ENCODE peak calls at places on chromosomes 5 and 9, in ten cellular contexts. X is lung; L is GM23248; O is adrenal gland; J is upper lobe of right lung; I is testis; M is CD8-positive, alpha-beta memory T cell; T is A673; C is BE2C; Z is fibroblast of lung. Q is an unnamed sample.

GRCh38 chr5:52269395-52269794 is 518.3 kb upstream of the ITGA1 start:
- DNase-seq in X (no peak), L (no peak), O (no peak), J (no peak), I (no peak), M (no peak), T (peak; percentile 60), C (no peak), Z (no peak), Q (peak; percentile 12)

GRCh38 chr5:1203968-1204692 is 2.7 kb downstream of the SLC6A19 start:
- DNase-seq in X (no peak), L (no peak), O (no peak), J (no peak), I (no peak), M (no peak), T (no peak), C (no peak), Z (no peak), Q (no peak)

GRCh38 chr5:77376624-77377023 is 115.5 kb downstream of the WDR41 start:
- DNase-seq in X (no peak), L (no peak), O (no peak), J (no peak), I (no peak), M (no peak), T (no peak), C (no peak), Z (no peak), Q (peak; percentile 53)

GRCh38 chr5:156631005-156631404 is 219.1 kb upstream of the PPP1R2B start:
- DNase-seq in X (no peak), L (no peak), O (no peak), J (no peak), I (no peak), M (no peak), T (no peak), C (no peak), Z (no peak), Q (no peak)

GRCh38 chr5:84259221-84260045 is 125.2 kb downstream of the EDIL3 start:
- DNase-seq in X (no peak), L (no peak), O (no peak), J (no peak), I (no peak), M (no peak), T (no peak), C (peak; percentile 35), Z (no peak), Q (no peak)

GRCh38 chr9:37943329-37944265 is 39.7 kb upstream of the SLC25A51 start:
- DNase-seq in X (peak; percentile 66), L (peak; percentile 93), O (peak; percentile 63), J (no peak), I (no peak), M (no peak), T (peak; percentile 32), C (peak; percentile 59), Z (peak; percentile 90), Q (no peak)

GRCh38 chr9:133103183-133103986 is 17.7 kb downstream of the RALGDS start:
- DNase-seq in X (peak; percentile 74), L (peak; percentile 45), O (peak; percentile 66), J (peak; percentile 84), I (peak; percentile 71), M (peak; percentile 40), T (peak; percentile 26), C (peak; percentile 67), Z (peak; percentile 32), Q (peak; percentile 62)

GRCh38 chr9:87267701-87268100 is 230.0 kb upstream of the DAPK1 start:
- DNase-seq in X (no peak), L (peak; percentile 91), O (no peak), J (no peak), I (no peak), M (no peak), T (no peak), C (no peak), Z (no peak), Q (no peak)

GRCh38 chr9:69147041-69147834 is 26.8 kb upstream of the TJP2 start:
- DNase-seq in X (no peak), L (no peak), O (no peak), J (no peak), I (no peak), M (no peak), T (no peak), C (no peak), Z (no peak), Q (no peak)

GRCh38 chr9:121073038-121073437 is 1.7 kb upstream of the CNTRL start:
- DNase-seq in X (peak; percentile 72), L (peak; percentile 85), O (peak; percentile 51), J (no peak), I (peak; percentile 52), M (no peak), T (peak; percentile 91), C (no peak), Z (peak; percentile 89), Q (no peak)

GRCh38 chr9:75184471-75184870 is 96.2 kb downstream of the OSTF1 start:
- DNase-seq in X (no peak), L (peak; percentile 14), O (no peak), J (no peak), I (no peak), M (no peak), T (no peak), C (no peak), Z (no peak), Q (no peak)

GRCh38 chr5:107289030-107289714 is 381.6 kb downstream of the EFNA5 start:
- DNase-seq in X (no peak), L (no peak), O (no peak), J (no peak), I (no peak), M (no peak), T (no peak), C (no peak), Z (no peak), Q (no peak)

GRCh38 chr9:98031935-98032334 is 24.6 kb upstream of the NANS start:
- DNase-seq in X (no peak), L (peak; percentile 70), O (no peak), J (no peak), I (no peak), M (no peak), T (no peak), C (no peak), Z (peak; percentile 64), Q (no peak)

GRCh38 chr9:110650991-110651411 is 17.6 kb upstream of the MUSK start:
- DNase-seq in X (no peak), L (peak; percentile 96), O (no peak), J (no peak), I (no peak), M (no peak), T (no peak), C (no peak), Z (peak; percentile 97), Q (no peak)

DNA sequence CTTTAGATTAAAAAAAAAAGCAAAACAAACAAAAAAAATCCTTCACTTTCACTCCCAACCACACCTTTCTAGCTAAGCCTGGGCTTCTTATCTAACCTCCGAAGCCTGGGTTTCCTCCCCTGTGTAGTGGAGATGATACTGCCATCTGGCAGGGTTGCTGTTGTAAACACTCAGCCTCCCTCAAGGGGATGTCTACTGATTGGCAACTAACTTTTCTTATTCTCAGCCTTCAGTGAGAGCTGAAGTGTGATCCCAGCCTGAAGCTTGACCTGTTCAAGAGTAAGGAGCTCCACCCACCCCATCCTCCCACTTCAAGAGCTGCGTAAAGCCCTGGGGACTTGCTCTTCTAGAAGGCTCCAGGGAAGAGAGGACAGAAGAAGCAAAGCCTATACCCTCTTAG is 21.5 kb upstream of the WWC1 start:
- DNase-seq in X (no peak), L (no peak), O (no peak), J (no peak), I (no peak), M (no peak), T (no peak), C (no peak), Z (peak; percentile 3), Q (no peak)
- H3K4me3 ChIP-seq in X (no peak overlapping the region), L (peak overlapping the region; percentile 64), O (no peak overlapping the region), J (no peak overlapping the region), I (no peak overlapping the region), M (no peak overlapping the region), T (no peak overlapping the region), C (no peak overlapping the region), Z (no peak overlapping the region), Q (no peak overlapping the region)

DNA sequence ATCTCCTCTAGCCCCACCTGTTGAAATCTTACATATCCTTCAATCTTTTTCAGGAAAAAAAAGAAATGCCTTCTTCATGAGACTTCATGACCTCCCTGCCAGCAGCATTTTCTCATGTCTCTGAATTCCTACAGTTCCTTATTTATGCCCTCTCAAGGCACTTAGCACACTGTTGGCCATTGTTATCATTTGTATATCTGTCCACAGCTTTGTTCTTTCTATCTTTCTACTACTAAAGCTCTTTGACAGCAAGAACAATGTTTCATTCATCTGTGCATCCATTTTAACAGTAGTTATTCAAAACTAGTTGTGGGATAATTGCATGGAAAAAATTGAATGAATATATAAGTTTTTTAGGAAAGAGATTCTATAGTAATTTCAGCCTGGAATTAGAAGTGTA is 20.9 kb upstream of the GZMA start:
- DNase-seq in X (no peak), L (no peak), O (no peak), J (no peak), I (no peak), M (no peak), T (no peak), C (no peak), Z (no peak), Q (no peak)
- H3K27me3 ChIP-seq in X (no peaks in the 10 kb centered on the region), L (no peaks in the 10 kb centered on the region), O (peaks cover 6% of the 10 kb centered on the region), J (no peaks in the 10 kb centered on the region), I (no peaks in the 10 kb centered on the region), M (no peaks in the 10 kb centered on the region), T (no peaks in the 10 kb centered on the region), C (no peaks in the 10 kb centered on the region), Z (peaks cover 2% of the 10 kb centered on the region), Q (no peaks in the 10 kb centered on the region)

DNA sequence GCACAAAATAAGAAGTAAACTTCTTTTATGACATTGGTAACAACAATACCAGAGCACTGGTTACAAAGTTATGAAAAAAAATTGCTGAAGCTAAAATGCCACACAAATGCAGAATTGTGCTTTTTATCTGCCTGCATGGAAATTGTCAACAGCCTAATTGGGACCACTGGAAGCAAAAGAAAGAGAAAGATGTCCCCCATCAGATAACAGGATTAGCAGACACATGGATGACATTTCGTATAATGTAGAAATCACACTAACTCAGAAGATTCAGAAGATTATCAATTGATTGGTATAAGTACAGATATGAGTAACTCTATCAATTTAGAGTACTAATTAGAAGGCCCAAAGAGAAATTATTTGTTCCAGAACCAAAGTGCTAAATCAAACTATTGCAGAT is 19.1 kb upstream of the FRMD3 start:
- DNase-seq in X (no peak), L (no peak), O (no peak), J (no peak), I (no peak), M (no peak), T (no peak), C (no peak), Z (no peak), Q (no peak)
- H3K4me1 ChIP-seq in X (no peaks in the 10 kb centered on the region), L (no peaks in the 10 kb centered on the region), O (no peaks in the 10 kb centered on the region), J (no peaks in the 10 kb centered on the region), I (no peaks in the 10 kb centered on the region), M (no peaks in the 10 kb centered on the region), T (no peaks in the 10 kb centered on the region), C (peaks cover 8% of the 10 kb centered on the region), Z (no peaks in the 10 kb centered on the region), Q (no peaks in the 10 kb centered on the region)

DNA sequence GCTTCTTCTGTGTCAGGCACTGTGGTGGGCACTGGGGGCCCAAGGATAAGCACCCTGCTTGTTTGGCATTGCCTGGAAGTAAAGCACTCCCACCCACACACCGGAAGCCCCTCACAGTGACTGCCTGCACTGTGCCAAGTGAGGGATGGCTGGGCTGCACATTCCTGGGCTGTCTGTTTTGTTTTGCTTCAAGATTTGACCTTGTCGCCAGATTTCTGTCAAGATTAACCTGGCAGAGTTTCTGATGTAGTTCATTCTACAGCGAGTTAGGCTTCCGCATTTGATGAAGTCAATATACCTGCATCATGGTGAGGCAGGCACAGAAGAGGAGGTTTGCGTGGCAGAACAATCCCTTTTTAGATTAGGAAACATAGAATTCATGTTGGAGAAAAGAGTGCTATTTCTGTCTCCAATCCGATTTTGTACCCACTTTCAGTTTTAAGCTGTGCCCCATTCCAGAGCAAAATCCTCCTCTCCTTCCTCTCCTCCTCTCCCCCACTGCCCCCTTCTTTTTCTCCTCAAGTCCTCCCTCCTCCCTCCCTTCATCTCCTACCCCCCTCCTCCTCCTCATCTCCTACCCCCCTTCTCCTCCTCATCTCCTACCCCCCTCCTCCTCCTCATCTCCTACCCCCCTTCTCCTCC is 14.4 kb upstream of the BOD1 start:
- DNase-seq in X (no peak), L (no peak), O (no peak), J (no peak), I (no peak), M (no peak), T (peak; percentile 23), C (no peak), Z (no peak), Q (no peak)
- H3K4me3 ChIP-seq in X (no peak overlapping the region), L (no peak overlapping the region), O (no peak overlapping the region), J (no peak overlapping the region), I (no peak overlapping the region), M (no peak overlapping the region), T (peak overlapping the region; percentile 17), C (no peak overlapping the region), Z (no peak overlapping the region), Q (no peak overlapping the region)